ENCODE peak calls at places on chromosomes 16 and 17, in seven cellular contexts. A, N, C, Q, S, G and X are unnamed samples.

GRCh38 chr16:23368469-23368868 is 66.4 kb downstream of the SCNN1B start:
- DNase-seq in A (no peak), N (no peak), C (peak), Q (no peak), S (no peak), G (no peak), X (no peak)

GRCh38 chr17:64780096-64781012 is 118.2 kb upstream of the SMURF2 start:
- DNase-seq in A (peak), N (peak), C (no peak), Q (peak), S (no peak), G (peak), X (peak)

GRCh38 chr16:72938426-72939164 is 109.3 kb downstream of the ZFHX3 start:
- DNase-seq in A (peak), N (peak), C (peak), Q (peak), S (no peak), G (peak), X (peak)

GRCh38 chr17:30605027-30605426 is 127.8 kb downstream of the GOSR1 start:
- DNase-seq in A (no peak), N (no peak), C (no peak), Q (no peak), S (no peak), G (no peak), X (no peak)

GRCh38 chr17:70968302-70968701 is 799.0 kb downstream of the KCNJ2 start:
- DNase-seq in A (no peak), N (no peak), C (peak), Q (no peak), S (no peak), G (no peak), X (no peak)

GRCh38 chr17:48575673-48576478 is 2.3 kb downstream of the HOXB4 start:
- DNase-seq in A (no peak), N (no peak), C (peak), Q (no peak), S (no peak), G (no peak), X (no peak)

GRCh38 chr17:79658811-79659207 is 48.0 kb upstream of the RBFOX3 start:
- DNase-seq in A (peak), N (peak), C (peak), Q (no peak), S (peak), G (peak), X (no peak)

GRCh38 chr17:59558953-59559352 is 6.5 kb upstream of the DHX40 start:
- DNase-seq in A (no peak), N (no peak), C (peak), Q (no peak), S (no peak), G (no peak), X (no peak)

GRCh38 chr17:41998497-41998896 is 18.7 kb downstream of the DNAJC7 start:
- DNase-seq in A (no peak), N (no peak), C (no peak), Q (no peak), S (no peak), G (no peak), X (no peak)

GRCh38 chr16:24253192-24253591 is 2.9 kb upstream of the CACNG3 start:
- DNase-seq in A (peak), N (no peak), C (peak), Q (no peak), S (no peak), G (peak), X (peak)

GRCh38 chr17:76250141-76250540 is 9.8 kb upstream of the RNF157 start:
- DNase-seq in A (no peak), N (no peak), C (no peak), Q (no peak), S (no peak), G (no peak), X (no peak)

GRCh38 chr16:67935096-67935401 is 1.6 kb downstream of the PSMB10 start:
- DNase-seq in A (no peak), N (no peak), C (no peak), Q (no peak), S (no peak), G (no peak), X (no peak)

GRCh38 chr17:80360396-80360795 is 54.6 kb upstream of the ENDOV start:
- DNase-seq in A (no peak), N (peak), C (no peak), Q (peak), S (no peak), G (no peak), X (no peak)

GRCh38 chr16:87389245-87389644 is 2.9 kb upstream of the MAP1LC3B start:
- DNase-seq in A (no peak), N (no peak), C (no peak), Q (no peak), S (no peak), G (peak), X (no peak)

GRCh38 chr17:66950886-66951604 is 13.5 kb upstream of the CACNG4 start:
- DNase-seq in A (no peak), N (no peak), C (no peak), Q (no peak), S (no peak), G (no peak), X (no peak)

GRCh38 chr16:49596699-49597291 is 223.2 kb downstream of the C16orf78 start:
- DNase-seq in A (no peak), N (no peak), C (no peak), Q (no peak), S (peak), G (no peak), X (no peak)

GRCh38 chr16:3356118-3356517 is 429 bp downstream of the OR2C1 start:
- DNase-seq in A (no peak), N (no peak), C (no peak), Q (no peak), S (no peak), G (no peak), X (no peak)

GRCh38 chr17:65017375-65017774 is 39.2 kb downstream of the GNA13 start:
- DNase-seq in A (no peak), N (no peak), C (no peak), Q (no peak), S (no peak), G (no peak), X (no peak)

GRCh38 chr17:8153957-8154607 is 1.9 kb upstream of the PER1 start:
- DNase-seq in A (peak), N (peak), C (peak), Q (peak), S (no peak), G (peak), X (peak)

GRCh38 chr17:39261286-39261685 is 35.5 kb upstream of the STAC2 start:
- DNase-seq in A (no peak), N (no peak), C (no peak), Q (no peak), S (no peak), G (no peak), X (no peak)

GRCh38 chr17:47847341-47848197 is 3.4 kb downstream of the SP6 start:
- DNase-seq in A (no peak), N (no peak), C (no peak), Q (no peak), S (no peak), G (peak), X (no peak)

GRCh38 chr17:39660397-39661043 is 4.6 kb upstream of the TCAP start:
- DNase-seq in A (no peak), N (no peak), C (no peak), Q (no peak), S (no peak), G (no peak), X (no peak)

GRCh38 chr17:39618252-39618913 is 8.4 kb upstream of the PPP1R1B start:
- DNase-seq in A (peak), N (no peak), C (no peak), Q (no peak), S (no peak), G (peak), X (peak)

GRCh38 chr17:41782142-41782541 is 4.4 kb downstream of the JUP start:
- DNase-seq in A (no peak), N (no peak), C (no peak), Q (peak), S (no peak), G (peak), X (peak)

GRCh38 chr17:8079291-8080207 is 8.0 kb downstream of the ALOX12B start:
- DNase-seq in A (peak), N (peak), C (peak), Q (peak), S (no peak), G (peak), X (peak)

GRCh38 chr16:22675745-22676540 is 138.0 kb upstream of the HS3ST2 start:
- DNase-seq in A (no peak), N (no peak), C (no peak), Q (no peak), S (no peak), G (no peak), X (no peak)

GRCh38 chr17:28953444-28954118 is 2.3 kb upstream of the PHF12 start:
- DNase-seq in A (peak), N (no peak), C (peak), Q (no peak), S (peak), G (peak), X (peak)

GRCh38 chr17:9271989-9272388 is 250.7 kb downstream of the NTN1 start:
- DNase-seq in A (no peak), N (no peak), C (no peak), Q (peak), S (no peak), G (no peak), X (no peak)

GRCh38 chr17:73010414-73010813 is 82.1 kb downstream of the SLC39A11 start:
- DNase-seq in A (no peak), N (no peak), C (no peak), Q (no peak), S (no peak), G (no peak), X (no peak)

GRCh38 chr16:31528726-31529397 is 1.2 kb downstream of the AHSP start:
- DNase-seq in A (no peak), N (no peak), C (peak), Q (no peak), S (no peak), G (no peak), X (no peak)

GRCh38 chr17:46770818-46771600 is 47.5 kb downstream of the WNT3 start:
- DNase-seq in A (peak), N (no peak), C (peak), Q (peak), S (no peak), G (peak), X (peak)

GRCh38 chr16:30750876-30751465 is 2.7 kb downstream of the PHKG2 start:
- DNase-seq in A (no peak), N (no peak), C (no peak), Q (no peak), S (no peak), G (no peak), X (no peak)

GRCh38 chr16:9351440-9351839 is 260.0 kb downstream of the HAPSTR1 start:
- DNase-seq in A (peak), N (no peak), C (no peak), Q (no peak), S (no peak), G (peak), X (no peak)

GRCh38 chr16:81493755-81494433 is 49.3 kb downstream of the CMIP start:
- DNase-seq in A (peak), N (peak), C (peak), Q (peak), S (no peak), G (peak), X (peak)

GRCh38 chr17:29136998-29137730 is 43.0 kb downstream of the MYO18A start:
- DNase-seq in A (no peak), N (no peak), C (peak), Q (no peak), S (no peak), G (no peak), X (no peak)

GRCh38 chr16:17177968-17178880 is 292.5 kb downstream of the XYLT1 start:
- DNase-seq in A (no peak), N (no peak), C (peak), Q (no peak), S (no peak), G (no peak), X (no peak)

GRCh38 chr17:77285594-77286390 is 145.0 kb downstream of the SEC14L1 start:
- DNase-seq in A (peak), N (peak), C (peak), Q (peak), S (no peak), G (peak), X (peak)

GRCh38 chr17:43434902-43435319 is 36.1 kb downstream of the ARL4D start:
- DNase-seq in A (no peak), N (no peak), C (no peak), Q (no peak), S (no peak), G (no peak), X (peak)

DNA sequence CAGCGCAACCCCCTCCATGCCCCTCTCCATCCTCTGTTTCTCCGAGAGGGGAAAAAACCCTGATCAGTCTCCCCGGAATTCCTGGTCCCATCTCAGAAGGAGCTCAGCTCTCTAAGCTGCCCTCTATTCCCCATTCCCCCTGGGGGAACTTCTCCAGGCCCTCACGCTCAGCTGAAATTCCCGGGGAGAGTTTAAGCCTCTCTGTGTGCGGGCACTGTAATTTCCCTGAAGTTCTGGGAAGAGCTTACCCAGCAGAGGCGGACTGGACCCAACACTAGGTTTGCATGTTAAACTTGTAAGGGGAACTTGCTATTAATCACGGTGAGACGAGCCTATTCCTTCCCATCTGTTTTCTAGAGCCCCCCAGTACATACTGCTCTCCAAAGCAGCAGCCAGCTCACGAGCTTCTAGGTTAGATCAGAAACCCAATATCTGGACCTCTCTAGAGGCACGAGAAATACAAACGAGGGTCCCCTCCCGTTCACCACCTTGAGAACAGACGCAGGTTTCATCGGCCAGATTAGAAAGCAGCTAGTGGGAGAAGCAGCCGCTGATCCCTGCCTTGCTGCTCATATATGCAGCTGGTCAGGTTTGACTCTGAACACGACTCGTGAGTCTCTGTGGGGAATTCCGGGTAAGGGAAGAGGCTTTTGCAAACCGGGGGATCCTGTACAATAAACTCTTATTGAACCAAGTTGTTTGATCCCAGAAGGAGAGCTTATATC is 1.4 kb downstream of the VAT1L start:
- DNase-seq in A (no peak), N (no peak), C (no peak), Q (no peak), S (no peak), G (no peak), X (no peak)
- H3K4me3 ChIP-seq in A (peak), N (no peak), C (peak), Q (peak), S (no peak), G (no peak), X (peak)

DNA sequence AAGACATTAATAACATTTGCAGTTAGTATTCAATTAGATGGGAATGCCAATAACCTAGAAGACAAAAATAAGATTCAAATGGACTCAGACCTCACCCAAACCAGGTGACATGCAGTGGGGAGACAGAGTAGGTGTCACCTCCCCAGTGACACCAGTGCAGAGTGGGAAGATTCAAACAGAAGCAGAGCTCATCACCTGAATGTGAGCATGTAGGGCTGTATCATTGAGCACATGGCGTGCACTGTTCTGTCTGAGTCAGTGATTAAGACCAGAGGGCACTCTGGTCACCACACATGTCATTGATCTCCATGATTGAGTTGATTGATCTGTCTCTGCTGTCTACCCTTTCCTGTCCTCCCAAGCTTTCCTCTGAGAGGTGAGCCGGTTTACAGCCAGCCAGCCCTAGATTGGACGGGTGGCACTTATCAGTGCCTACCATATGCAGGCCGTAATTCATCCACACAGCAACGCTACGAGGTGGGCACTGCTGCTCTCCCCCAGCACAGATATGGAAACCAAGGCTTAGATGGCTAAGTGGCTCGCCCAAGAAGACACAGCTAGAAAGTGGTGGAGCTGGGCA is 34.0 kb downstream of the RHBDL3 start:
- DNase-seq in A (no peak), N (no peak), C (no peak), Q (no peak), S (no peak), G (no peak), X (no peak)
- TF ChIP-seq POLR2A in A (no peak), N (no peak), C (no peak), Q (no peak), S (no peak), G (no peak), X (no peak)

GRCh38 chr16:84582958-84583516 is 34.8 kb downstream of the COTL1 start:
- DNase-seq in A (no peak), N (no peak), C (peak), Q (peak), S (no peak), G (peak), X (peak)
- H3K4me3 ChIP-seq in A (no peak), N (no peak), C (no peak), Q (no peak), S (no peak), G (no peak), X (no peak)

GRCh38 chr16:27429981-27430441 is 28.0 kb downstream of the IL21R start:
- DNase-seq in A (no peak), N (no peak), C (no peak), Q (no peak), S (no peak), G (no peak), X (no peak)
- TF ChIP-seq POLR2A in A (no peak), N (no peak), C (no peak), Q (no peak), S (no peak), G (no peak), X (no peak)

DNA sequence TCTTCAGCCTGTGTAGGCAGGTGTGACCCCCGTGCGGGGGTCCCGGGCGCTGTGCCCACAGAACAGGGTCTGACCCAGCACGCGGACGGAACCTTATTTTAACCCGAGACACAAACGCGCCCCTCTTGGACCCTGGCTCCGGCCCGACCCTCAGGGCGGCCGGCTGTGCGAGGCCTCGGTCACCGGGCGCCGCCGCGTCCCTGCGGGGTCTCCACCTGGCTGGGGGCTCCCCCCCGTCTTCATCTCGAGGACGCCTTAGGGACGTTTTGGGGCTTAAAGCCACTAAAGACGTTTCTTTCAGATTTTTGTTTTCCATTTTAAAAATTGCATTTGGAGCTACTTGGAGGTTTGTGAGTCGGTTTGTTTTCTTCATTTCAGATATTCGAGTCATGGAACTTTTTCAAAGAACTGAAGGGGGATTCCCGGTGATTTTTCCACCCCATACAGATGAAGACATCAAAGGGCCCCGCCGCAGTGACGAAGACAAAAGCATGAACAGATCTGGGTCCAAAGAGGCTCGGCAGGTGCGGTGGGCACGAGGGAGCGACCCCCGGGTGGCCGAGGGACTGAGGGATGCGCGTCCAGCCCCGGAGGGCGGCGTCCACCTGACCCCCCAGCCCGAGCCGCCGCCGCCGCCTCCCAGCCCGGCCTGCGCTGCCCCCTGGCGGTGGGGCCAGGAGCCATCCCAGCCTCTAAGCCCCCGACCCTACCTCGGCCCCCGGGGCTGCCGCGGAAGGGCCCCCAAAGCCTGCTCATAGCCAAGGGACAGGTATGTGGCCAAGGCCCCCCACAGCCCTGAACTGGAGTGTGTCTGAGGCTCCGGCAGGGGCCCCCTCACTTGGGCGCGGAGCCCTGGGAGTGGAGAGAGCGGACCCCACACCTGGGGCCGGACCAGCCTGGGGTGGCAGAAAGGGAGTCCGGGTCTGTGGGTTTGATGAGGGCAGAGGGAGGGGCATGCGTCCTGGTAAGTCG is 3.8 kb upstream of the CD7 start:
- DNase-seq in A (peak), N (no peak), C (no peak), Q (no peak), S (no peak), G (peak), X (no peak)
- H3K4me3 ChIP-seq in A (peak), N (no peak), C (no peak), Q (no peak), S (no peak), G (no peak), X (no peak)

DNA sequence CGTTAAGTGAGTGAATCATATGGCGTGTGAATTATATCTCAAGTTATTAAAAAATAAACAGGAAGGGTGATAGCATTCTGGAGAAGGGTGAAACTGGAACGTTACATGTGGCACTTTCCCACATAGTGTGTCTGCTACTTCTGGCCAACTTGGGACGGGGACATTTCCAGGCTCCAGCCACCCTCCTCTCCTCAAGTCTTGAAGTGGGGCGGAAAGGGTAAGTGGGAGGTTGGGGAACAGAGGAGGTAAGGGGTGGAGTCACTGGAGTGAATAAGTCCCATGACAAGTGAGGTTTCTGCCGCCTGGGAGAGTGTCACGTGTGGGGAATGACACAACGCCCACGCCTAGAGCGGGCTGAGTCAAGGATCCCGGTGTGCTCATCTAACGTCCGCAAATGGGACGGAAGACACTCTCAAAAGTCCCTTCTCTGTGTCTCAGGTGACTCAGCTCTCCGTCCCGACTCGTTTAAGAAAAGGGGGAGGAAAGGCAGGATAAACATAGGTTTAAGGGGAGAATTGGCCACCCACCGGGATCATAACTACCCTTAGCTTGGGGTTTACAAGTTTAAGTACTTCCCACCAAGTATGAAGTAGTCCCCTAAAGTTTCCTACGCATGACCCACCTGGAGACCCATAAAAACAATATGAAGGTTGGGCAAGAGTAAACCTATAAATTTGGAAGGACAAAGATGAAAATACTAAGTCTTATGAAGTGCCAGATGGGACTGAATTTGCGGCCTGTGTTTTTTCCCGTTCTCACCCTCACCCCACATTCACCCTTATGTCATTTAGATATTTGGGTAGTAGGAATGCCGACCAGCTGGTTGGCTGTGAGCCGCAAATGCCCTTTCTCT is 1.2 kb upstream of the SPAG9 start:
- DNase-seq in A (peak), N (peak), C (peak), Q (peak), S (peak), G (peak), X (peak)
- TF ChIP-seq POLR2A in A (peak), N (peak), C (peak), Q (peak), S (peak), G (peak), X (peak)